ENCODE peak calls at places on chromosome 16, in four cellular contexts. K is prostate gland, T is heart right ventricle, F is cardiac muscle cell. B is an unnamed sample. For H3K27me3, the result is how much of the 10 kb centered on the place peaks cover.

GRCh38 chr16:75175074-75175473 is 26.8 kb downstream of the ZFP1 start:
- DNase-seq in T (no peak), K (no peak), F (no peak), B (no peak)

GRCh38 chr16:68469728-68470460 is 21.6 kb upstream of the SMPD3 start:
- DNase-seq in K (no peak), F (no peak), T (no peak), B (no peak)

GRCh38 chr16:66741131-66741900 is 10.1 kb downstream of the DYNC1LI2 start:
- DNase-seq in F (peak), T (peak), K (peak), B (peak)

GRCh38 chr16:87457051-87457611 is 35.7 kb downstream of the ZCCHC14 start:
- DNase-seq in K (no peak), T (no peak), F (peak), B (no peak)

GRCh38 chr16:69941251-69942098 is 9.7 kb upstream of the CLEC18A start:
- DNase-seq in F (peak), K (no peak), T (no peak), B (no peak)

GRCh38 chr16:46947900-46948547 is 25.4 kb downstream of the DNAJA2 start:
- DNase-seq in F (peak), K (no peak), T (no peak), B (no peak)

GRCh38 chr16:79932564-79932963 is 332.0 kb upstream of the MAF start:
- DNase-seq in K (no peak), F (no peak), T (no peak), B (no peak)

GRCh38 chr16:83802135-83802534 is 5.6 kb upstream of the HSBP1 start:
- DNase-seq in K (peak), T (no peak), F (peak), B (no peak)

GRCh38 chr16:87441886-87442580 is 49.9 kb downstream of the MAP1LC3B start:
- DNase-seq in F (no peak), K (no peak), T (no peak), B (no peak)

GRCh38 chr16:15608398-15609285 is 34.3 kb downstream of the MARF1 start:
- DNase-seq in T (no peak), K (no peak), F (peak), B (no peak)

GRCh38 chr16:70789231-70789926 is 11.6 kb downstream of the VAC14 start:
- DNase-seq in K (no peak), F (peak), T (peak), B (no peak)

GRCh38 chr16:16797239-16797638 is 418.3 kb downstream of the NPIPA7 start:
- DNase-seq in F (no peak), K (no peak), T (no peak), B (no peak)

GRCh38 chr16:79437764-79438728 is 162.5 kb downstream of the MAF start:
- DNase-seq in F (peak), T (peak), K (no peak), B (no peak)

GRCh38 chr16:11581677-11582076 is 5.0 kb downstream of the LITAF start:
- DNase-seq in T (no peak), K (no peak), F (no peak), B (no peak)

GRCh38 chr16:27286446-27286845 is 17.9 kb upstream of the NSMCE1 start:
- DNase-seq in K (no peak), F (peak), T (no peak), B (peak)

GRCh38 chr16:31440511-31441184 is 1.9 kb downstream of the ZNF843 start:
- DNase-seq in T (no peak), F (peak), K (no peak), B (no peak)

GRCh38 chr16:11232852-11233726 is 22.9 kb downstream of the SOCS1 start:
- DNase-seq in F (no peak), T (peak), K (no peak), B (peak)

GRCh38 chr16:66169817-66170216 is 196.7 kb upstream of the CDH5 start:
- DNase-seq in K (no peak), T (no peak), F (no peak), B (no peak)

GRCh38 chr16:70778901-70779309 is 22.1 kb downstream of the VAC14 start:
- DNase-seq in F (peak), K (peak), T (peak), B (no peak)

GRCh38 chr16:58026139-58026704 is 668 bp downstream of the MMP15 start:
- DNase-seq in K (peak), F (peak), T (peak), B (peak)

GRCh38 chr16:14527411-14528044 is 102.5 kb downstream of the PARN start:
- DNase-seq in F (peak), K (no peak), T (no peak), B (no peak)

GRCh38 chr16:89697161-89697615 is 4.3 kb downstream of the SPATA2L start:
- DNase-seq in K (no peak), F (no peak), T (no peak), B (no peak)

GRCh38 chr16:2985457-2985856 is 5.2 kb upstream of the PKMYT1 start:
- DNase-seq in K (no peak), F (no peak), T (peak), B (peak)

GRCh38 chr16:50114357-50115129 is 38.6 kb upstream of the TENT4B start:
- DNase-seq in K (no peak), F (no peak), T (no peak), B (no peak)

GRCh38 chr16:22267764-22268163 is 29.4 kb upstream of the POLR3E start:
- DNase-seq in K (no peak), T (no peak), F (no peak), B (no peak)

GRCh38 chr16:24091125-24091524 is 165.0 kb upstream of the CACNG3 start:
- DNase-seq in T (no peak), K (no peak), F (no peak), B (no peak)
- TF ChIP-seq CTCF in T (no peak), K (no peak), F (no peak), B (no peak)

DNA sequence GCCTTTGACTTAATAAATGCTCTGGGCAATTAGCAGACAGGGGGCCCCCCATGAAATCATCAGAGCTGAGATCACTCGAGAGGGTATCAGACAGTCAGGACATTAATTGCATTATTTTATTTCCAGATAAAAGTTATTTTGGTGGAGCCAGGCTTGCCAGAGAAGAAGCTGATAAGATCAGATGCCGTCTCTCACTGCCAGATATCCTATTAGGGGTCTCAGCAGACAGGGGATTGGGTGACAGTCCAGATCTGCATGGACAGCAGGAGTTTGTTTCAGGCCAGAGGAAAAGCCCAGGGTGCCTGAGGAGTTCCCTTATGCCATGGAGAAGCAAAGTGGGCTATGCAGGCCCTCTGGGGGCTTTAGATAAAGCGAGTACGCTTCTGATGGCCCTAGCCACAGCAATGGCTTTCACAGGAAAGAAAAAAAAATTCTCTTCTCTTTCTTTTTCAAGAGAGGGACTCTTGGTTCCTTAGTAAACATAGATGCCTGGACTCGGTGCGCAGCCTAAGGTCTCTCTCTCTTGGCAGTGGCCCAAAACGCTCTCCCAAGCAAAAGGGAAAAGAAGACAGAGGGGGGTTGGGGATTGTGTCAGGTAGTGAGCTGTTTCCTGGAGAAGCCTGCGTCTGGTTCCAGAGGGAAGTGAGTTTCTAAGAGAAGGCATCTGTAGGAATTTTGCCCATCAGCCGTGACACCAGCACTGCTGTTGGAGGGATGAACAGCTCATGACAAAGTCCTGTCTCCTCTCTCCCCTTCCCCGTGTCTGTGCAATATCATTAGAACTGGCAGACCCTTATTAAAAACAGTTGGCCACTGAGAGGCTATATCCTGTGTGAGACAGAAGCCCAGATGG is 166.4 kb upstream of the FOXF1 start:
- DNase-seq in K (peak), F (peak), T (no peak), B (no peak)
- H3K27me3 ChIP-seq in K (under half), F (under half), T (half or more), B (under half)

DNA sequence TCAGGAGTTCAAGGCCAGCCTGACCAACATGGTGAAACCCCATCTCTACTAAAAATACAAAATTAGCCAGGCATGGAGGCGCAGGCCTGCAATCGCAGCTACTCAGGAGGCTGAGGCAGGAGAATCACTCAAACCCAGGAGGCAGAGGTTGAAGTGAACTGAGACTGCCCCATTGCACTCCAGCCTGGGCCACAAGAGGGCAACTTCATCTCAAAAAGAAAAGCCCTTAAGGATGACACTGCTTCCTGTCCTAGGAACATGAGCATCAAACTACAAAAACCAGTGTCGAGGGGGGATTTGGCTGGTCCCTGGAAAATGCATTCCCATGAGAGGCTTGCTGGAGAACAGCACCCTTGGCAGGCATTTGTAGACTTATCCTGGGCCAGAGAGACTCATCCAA is 449.5 kb upstream of the PSMD7 start:
- DNase-seq in T (no peak), F (no peak), K (no peak), B (no peak)
- TF ChIP-seq CTCF in T (no peak), F (no peak), K (no peak), B (no peak)

DNA sequence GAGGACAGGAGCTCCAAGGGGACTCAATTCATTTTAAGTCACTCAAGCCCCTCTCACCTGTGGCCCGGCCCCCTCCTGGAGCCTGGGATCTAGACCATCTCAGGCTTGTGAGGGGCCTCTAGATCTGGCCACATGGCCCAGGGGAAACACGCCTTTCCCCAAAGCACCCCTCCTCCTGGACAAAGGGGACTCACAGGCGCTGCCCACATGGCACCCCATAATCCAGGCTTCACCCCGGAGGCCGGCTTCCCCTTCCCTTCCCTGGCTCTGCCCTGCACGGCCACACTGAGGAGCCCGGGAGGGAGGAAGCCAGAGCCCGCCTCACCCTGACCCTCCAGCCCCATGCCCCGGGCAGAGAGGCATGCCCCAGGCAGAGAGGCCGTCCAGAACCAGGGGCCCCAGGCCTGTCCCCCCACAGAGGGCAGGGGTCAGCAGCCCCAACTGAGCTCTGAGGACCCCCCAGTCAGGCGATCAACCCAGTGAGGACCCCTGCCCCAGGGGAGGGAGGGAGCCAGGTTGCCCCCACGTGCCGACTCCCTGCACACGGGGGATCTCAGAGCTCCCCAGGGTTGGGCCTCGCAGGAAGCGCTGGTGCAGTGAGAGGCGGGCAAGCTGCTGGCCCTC is 10.9 kb downstream of the HS3ST6 start:
- DNase-seq in K (no peak), F (no peak), T (no peak), B (no peak)
- H3K27me3 ChIP-seq in K (under half), F (under half), T (under half), B (under half)

GRCh38 chr16:7313170-7313569 is 19.5 kb upstream of the RBFOX1 start:
- DNase-seq in T (no peak), F (no peak), K (no peak), B (no peak)
- TF ChIP-seq CTCF in T (peak), F (no peak), K (no peak), B (peak)

GRCh38 chr16:72286936-72287620 is 115.1 kb upstream of the PMFBP1 start:
- DNase-seq in T (no peak), K (no peak), F (no peak), B (no peak)

GRCh38 chr16:72295914-72296313 is 124.0 kb upstream of the PMFBP1 start:
- DNase-seq in K (no peak), F (no peak), T (no peak), B (no peak)

GRCh38 chr16:72287646-72288045 is 115.7 kb upstream of the PMFBP1 start:
- DNase-seq in T (no peak), K (no peak), F (no peak), B (no peak)

GRCh38 chr16:72291531-72291981 is 119.6 kb upstream of the PMFBP1 start:
- DNase-seq in F (peak), K (no peak), T (no peak), B (no peak)

DNA sequence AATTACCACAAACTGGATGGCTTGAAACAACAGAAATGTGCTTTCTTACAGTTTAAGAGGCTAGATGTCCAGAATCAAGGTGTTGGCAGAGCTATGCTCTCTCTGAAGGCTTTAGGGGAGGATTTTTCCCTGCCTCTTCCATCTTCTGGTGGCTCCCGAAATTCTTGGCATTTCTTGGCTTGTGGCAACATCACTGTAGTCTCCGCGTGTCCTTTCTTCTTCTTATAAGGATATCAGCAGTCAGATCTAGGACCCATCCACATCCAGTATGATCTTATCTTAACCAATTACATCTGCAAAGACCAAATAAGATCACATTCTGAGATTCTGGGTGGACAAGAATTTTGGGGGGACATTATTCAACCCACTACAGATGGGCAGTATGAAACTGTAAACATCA is 119.2 kb upstream of the PMFBP1 start:
- DNase-seq in F (peak), K (no peak), T (no peak), B (no peak)
- H3K27me3 ChIP-seq in F (under half), K (under half), T (under half), B (under half)

GRCh38 chr16:703406-703805 is 2.2 kb downstream of the FBXL16 start:
- DNase-seq in T (no peak), K (no peak), F (no peak), B (no peak)

GRCh38 chr16:705748-706188 is at the start of gene FBXL16:
- DNase-seq in K (no peak), T (no peak), F (no peak), B (no peak)

GRCh38 chr16:704047-704446 is 1.6 kb downstream of the FBXL16 start:
- DNase-seq in K (no peak), T (no peak), F (no peak), B (no peak)

GRCh38 chr16:706189-707061 is 824 bp upstream of the FBXL16 start:
- DNase-seq in T (no peak), F (no peak), K (no peak), B (no peak)

GRCh38 chr16:704552-705380 is 835 bp downstream of the FBXL16 start:
- DNase-seq in F (no peak), K (no peak), T (no peak), B (no peak)
- TF ChIP-seq CTCF in F (no peak), K (no peak), T (no peak), B (no peak)

GRCh38 chr16:52538511-52538910 is 8.4 kb downstream of the TOX3 start:
- DNase-seq in K (no peak), T (no peak), F (no peak), B (no peak)
- H3K27me3 ChIP-seq in K (under half), T (under half), F (under half), B (under half)